ENCODE peak calls at places on chromosomes 4 and X, in seven cellular contexts. One of them, this sample, is unnamed.

GRCh38 chr4:87071401-87071800 is 136.6 kb downstream of the AFF1 start:
- DNase-seq in IMR-90: no peak
- DNase-seq in mesenchymal stem cell: no peak
- DNase-seq in H1: no peak
- DNase-seq in neuronal stem cell: no peak
- DNase-seq in mesendoderm: no peak
- DNase-seq in trophoblast cell: no peak
- DNase-seq in this sample: no peak

GRCh38 chr4:8303081-8303480 is 33.5 kb downstream of the HTRA3 start:
- DNase-seq in neuronal stem cell: no peak
- DNase-seq in trophoblast cell: no peak
- DNase-seq in H1: peak; percentile 20
- DNase-seq in IMR-90: no peak
- DNase-seq in mesenchymal stem cell: no peak
- DNase-seq in mesendoderm: no peak
- DNase-seq in this sample: no peak

GRCh38 chr4:109294006-109294405 is 8.5 kb downstream of the COL25A1 start:
- DNase-seq in mesendoderm: peak; percentile 78
- DNase-seq in neuronal stem cell: peak; percentile 43
- DNase-seq in IMR-90: no peak
- DNase-seq in mesenchymal stem cell: no peak
- DNase-seq in trophoblast cell: peak; percentile 41
- DNase-seq in H1: no peak
- DNase-seq in this sample: peak; percentile 51

GRCh38 chrX:17511556-17511955 is 136.6 kb downstream of the NHS start:
- DNase-seq in H1: no peak
- DNase-seq in neuronal stem cell: no peak
- DNase-seq in mesendoderm: no peak
- DNase-seq in trophoblast cell: no peak
- DNase-seq in mesenchymal stem cell: no peak
- DNase-seq in IMR-90: peak; percentile 42
- DNase-seq in this sample: no peak

GRCh38 chr4:86831262-86832090 is 17.7 kb downstream of the SLC10A6 start:
- DNase-seq in IMR-90: peak; percentile 96
- DNase-seq in mesenchymal stem cell: peak; percentile 95
- DNase-seq in mesendoderm: no peak
- DNase-seq in neuronal stem cell: no peak
- DNase-seq in trophoblast cell: no peak
- DNase-seq in H1: no peak
- DNase-seq in this sample: no peak

GRCh38 chr4:118287691-118288090 is 65.1 kb downstream of the PRSS12 start:
- DNase-seq in mesendoderm: no peak
- DNase-seq in H1: no peak
- DNase-seq in trophoblast cell: no peak
- DNase-seq in mesenchymal stem cell: no peak
- DNase-seq in IMR-90: peak; percentile 46
- DNase-seq in neuronal stem cell: no peak
- DNase-seq in this sample: no peak

GRCh38 chr4:37767546-37767945 is 58.9 kb upstream of the PGM2 start:
- DNase-seq in trophoblast cell: no peak
- DNase-seq in H1: no peak
- DNase-seq in neuronal stem cell: no peak
- DNase-seq in IMR-90: peak; percentile 44
- DNase-seq in mesenchymal stem cell: no peak
- DNase-seq in mesendoderm: no peak
- DNase-seq in this sample: no peak

GRCh38 chr4:40486534-40486933 is 143.1 kb downstream of the RBM47 start:
- DNase-seq in trophoblast cell: peak; percentile 23
- DNase-seq in neuronal stem cell: no peak
- DNase-seq in mesenchymal stem cell: peak; percentile 58
- DNase-seq in IMR-90: peak; percentile 58
- DNase-seq in H1: no peak
- DNase-seq in mesendoderm: no peak
- DNase-seq in this sample: no peak

GRCh38 chr4:48268956-48269860 is at the start of gene TEC:
- DNase-seq in mesenchymal stem cell: peak; percentile 64
- DNase-seq in H1: peak; percentile 83
- DNase-seq in neuronal stem cell: peak; percentile 20
- DNase-seq in IMR-90: no peak
- DNase-seq in trophoblast cell: peak; percentile 66
- DNase-seq in mesendoderm: peak; percentile 84
- DNase-seq in this sample: peak; percentile 75

GRCh38 chr4:13248621-13249298 is 235.4 kb downstream of the RAB28 start:
- DNase-seq in trophoblast cell: peak; percentile 7
- DNase-seq in neuronal stem cell: no peak
- DNase-seq in IMR-90: peak; percentile 6
- DNase-seq in mesenchymal stem cell: peak; percentile 80
- DNase-seq in mesendoderm: peak; percentile 48
- DNase-seq in H1: no peak
- DNase-seq in this sample: no peak

GRCh38 chr4:155900402-155900801 is 3.1 kb upstream of the TDO2 start:
- DNase-seq in IMR-90: peak; percentile 72
- DNase-seq in trophoblast cell: no peak
- DNase-seq in H1: no peak
- DNase-seq in mesenchymal stem cell: peak; percentile 94
- DNase-seq in mesendoderm: peak; percentile 66
- DNase-seq in neuronal stem cell: no peak
- DNase-seq in this sample: no peak

GRCh38 chr4:42965326-42965725 is 72.8 kb downstream of the GRXCR1 start:
- DNase-seq in H1: no peak
- DNase-seq in mesenchymal stem cell: no peak
- DNase-seq in mesendoderm: peak; percentile 8
- DNase-seq in IMR-90: no peak
- DNase-seq in neuronal stem cell: no peak
- DNase-seq in trophoblast cell: no peak
- DNase-seq in this sample: no peak

GRCh38 chr4:25861951-25862410 is 807 bp downstream of the SEL1L3 start:
- DNase-seq in mesenchymal stem cell: peak; percentile 58
- DNase-seq in neuronal stem cell: no peak
- DNase-seq in IMR-90: peak; percentile 40
- DNase-seq in H1: peak; percentile 57
- DNase-seq in trophoblast cell: peak; percentile 42
- DNase-seq in mesendoderm: peak; percentile 60
- DNase-seq in this sample: peak; percentile 48

GRCh38 chrX:112614640-112615039 is 65.1 kb downstream of the LHFPL1 start:
- DNase-seq in trophoblast cell: no peak
- DNase-seq in IMR-90: peak; percentile 63
- DNase-seq in mesenchymal stem cell: peak; percentile 37
- DNase-seq in H1: no peak
- DNase-seq in mesendoderm: peak; percentile 72
- DNase-seq in neuronal stem cell: peak; percentile 0
- DNase-seq in this sample: peak; percentile 80

GRCh38 chr4:81259151-81259550 is 44.1 kb upstream of the PRKG2 start:
- DNase-seq in IMR-90: no peak
- DNase-seq in H1: no peak
- DNase-seq in neuronal stem cell: no peak
- DNase-seq in mesenchymal stem cell: no peak
- DNase-seq in mesendoderm: no peak
- DNase-seq in trophoblast cell: no peak
- DNase-seq in this sample: no peak

GRCh38 chr4:137961051-137961438 is 281.1 kb downstream of the SLC7A11 start:
- DNase-seq in H1: no peak
- DNase-seq in mesenchymal stem cell: peak; percentile 87
- DNase-seq in trophoblast cell: peak; percentile 23
- DNase-seq in IMR-90: no peak
- DNase-seq in neuronal stem cell: no peak
- DNase-seq in mesendoderm: no peak
- DNase-seq in this sample: no peak

GRCh38 chr4:5798447-5798846 is 87.4 kb downstream of the EVC start:
- DNase-seq in mesenchymal stem cell: no peak
- DNase-seq in H1: no peak
- DNase-seq in mesendoderm: no peak
- DNase-seq in neuronal stem cell: no peak
- DNase-seq in IMR-90: no peak
- DNase-seq in trophoblast cell: no peak
- DNase-seq in this sample: no peak

GRCh38 chrX:134908235-134908834 is 82.5 kb upstream of the SMIM10 start:
- DNase-seq in IMR-90: peak; percentile 65
- DNase-seq in neuronal stem cell: no peak
- DNase-seq in trophoblast cell: peak; percentile 55
- DNase-seq in mesenchymal stem cell: peak; percentile 63
- DNase-seq in mesendoderm: peak; percentile 6
- DNase-seq in H1: no peak
- DNase-seq in this sample: no peak

GRCh38 chrX:110915579-110915978 is 120.0 kb upstream of the CHRDL1 start:
- DNase-seq in mesendoderm: no peak
- DNase-seq in IMR-90: no peak
- DNase-seq in H1: no peak
- DNase-seq in trophoblast cell: no peak
- DNase-seq in mesenchymal stem cell: no peak
- DNase-seq in neuronal stem cell: no peak
- DNase-seq in this sample: no peak

GRCh38 chr4:147772459-147772969 is 40.6 kb downstream of the ARHGAP10 start:
- DNase-seq in mesendoderm: no peak
- DNase-seq in mesenchymal stem cell: peak; percentile 80
- DNase-seq in trophoblast cell: no peak
- DNase-seq in H1: no peak
- DNase-seq in neuronal stem cell: no peak
- DNase-seq in IMR-90: peak; percentile 92
- DNase-seq in this sample: no peak

GRCh38 chr4:25590171-25590570 is 65.5 kb upstream of the SLC34A2 start:
- DNase-seq in trophoblast cell: peak; percentile 80
- DNase-seq in IMR-90: no peak
- DNase-seq in neuronal stem cell: no peak
- DNase-seq in H1: no peak
- DNase-seq in mesendoderm: peak; percentile 76
- DNase-seq in mesenchymal stem cell: no peak
- DNase-seq in this sample: no peak

GRCh38 chrX:38804481-38805293 is 3.4 kb downstream of the MID1IP1 start:
- DNase-seq in IMR-90: no peak
- DNase-seq in trophoblast cell: peak; percentile 58
- DNase-seq in neuronal stem cell: peak; percentile 15
- DNase-seq in mesendoderm: peak; percentile 44
- DNase-seq in H1: peak; percentile 45
- DNase-seq in mesenchymal stem cell: peak; percentile 34
- DNase-seq in this sample: no peak

GRCh38 chr4:173752610-173753009 is 222.6 kb upstream of the HAND2 start:
- DNase-seq in mesendoderm: peak; percentile 90
- DNase-seq in trophoblast cell: no peak
- DNase-seq in neuronal stem cell: peak; percentile 27
- DNase-seq in mesenchymal stem cell: no peak
- DNase-seq in IMR-90: peak; percentile 4
- DNase-seq in H1: peak; percentile 89
- DNase-seq in this sample: peak; percentile 85

DNA sequence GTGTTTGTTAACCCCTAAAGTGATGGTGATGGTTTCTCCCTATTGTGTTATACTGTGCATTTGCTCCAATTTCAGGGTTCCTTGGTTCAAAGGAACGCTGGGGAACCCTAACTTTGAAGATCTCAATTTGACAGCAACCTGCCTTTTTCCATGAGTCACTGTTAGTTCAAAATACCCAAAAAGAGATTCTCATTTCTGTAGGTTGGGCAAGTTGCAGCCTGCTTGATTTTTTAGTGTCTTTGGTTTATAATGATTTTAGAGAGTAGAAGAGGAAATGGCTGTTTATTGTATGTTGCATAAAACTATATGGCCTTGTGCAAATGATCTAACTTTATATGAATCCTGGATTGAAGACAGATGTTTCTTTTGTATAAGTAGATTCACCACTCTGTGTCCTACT is 23.1 kb downstream of the GAB1 start:
- DNase-seq in trophoblast cell: no peak
- DNase-seq in H1: no peak
- DNase-seq in IMR-90: no peak
- DNase-seq in mesenchymal stem cell: no peak
- DNase-seq in neuronal stem cell: no peak
- DNase-seq in mesendoderm: no peak
- DNase-seq in this sample: no peak
- H3K4ac ChIP-seq in trophoblast cell: peak overlapping the region; percentile 91
- H3K4ac ChIP-seq in H1: no peak overlapping the region
- H3K4ac ChIP-seq in IMR-90: peak overlapping the region; percentile 79
- H3K4ac ChIP-seq in mesenchymal stem cell: peak overlapping the region; percentile 67
- H3K4ac ChIP-seq in neuronal stem cell: no peak overlapping the region
- H3K4ac ChIP-seq in mesendoderm: no peak overlapping the region
- H3K4ac ChIP-seq in this sample: no peak overlapping the region

GRCh38 chr4:31045724-31046318 is 325.7 kb downstream of the PCDH7 start:
- DNase-seq in mesenchymal stem cell: no peak
- DNase-seq in IMR-90: peak; percentile 24
- DNase-seq in H1: no peak
- DNase-seq in trophoblast cell: no peak
- DNase-seq in neuronal stem cell: no peak
- DNase-seq in mesendoderm: peak; percentile 11
- DNase-seq in this sample: no peak
- H3K4ac ChIP-seq in mesenchymal stem cell: no peak overlapping the region
- H3K4ac ChIP-seq in IMR-90: no peak overlapping the region
- H3K4ac ChIP-seq in H1: no peak overlapping the region
- H3K4ac ChIP-seq in trophoblast cell: no peak overlapping the region
- H3K4ac ChIP-seq in neuronal stem cell: no peak overlapping the region
- H3K4ac ChIP-seq in mesendoderm: no peak overlapping the region
- H3K4ac ChIP-seq in this sample: no peak overlapping the region

GRCh38 chr4:56803473-56803872 is 18.0 kb downstream of the SPINK2 start:
- DNase-seq in mesendoderm: no peak
- DNase-seq in neuronal stem cell: no peak
- DNase-seq in IMR-90: no peak
- DNase-seq in mesenchymal stem cell: peak; percentile 18
- DNase-seq in H1: no peak
- DNase-seq in trophoblast cell: no peak
- DNase-seq in this sample: no peak
- H3K4ac ChIP-seq in mesendoderm: no peak overlapping the region
- H3K4ac ChIP-seq in neuronal stem cell: no peak overlapping the region
- H3K4ac ChIP-seq in IMR-90: no peak overlapping the region
- H3K4ac ChIP-seq in mesenchymal stem cell: no peak overlapping the region
- H3K4ac ChIP-seq in H1: no peak overlapping the region
- H3K4ac ChIP-seq in trophoblast cell: no peak overlapping the region
- H3K4ac ChIP-seq in this sample: no peak overlapping the region

GRCh38 chr4:113070755-113071154 is 21.3 kb downstream of the ANK2 start:
- DNase-seq in mesenchymal stem cell: no peak
- DNase-seq in IMR-90: no peak
- DNase-seq in H1: no peak
- DNase-seq in neuronal stem cell: no peak
- DNase-seq in mesendoderm: no peak
- DNase-seq in trophoblast cell: no peak
- DNase-seq in this sample: no peak

GRCh38 chr4:113077611-113078010 is 28.2 kb downstream of the ANK2 start:
- DNase-seq in mesenchymal stem cell: no peak
- DNase-seq in H1: no peak
- DNase-seq in IMR-90: no peak
- DNase-seq in trophoblast cell: no peak
- DNase-seq in mesendoderm: no peak
- DNase-seq in neuronal stem cell: peak; percentile 38
- DNase-seq in this sample: no peak

GRCh38 chr4:113073614-113074013 is 24.2 kb downstream of the ANK2 start:
- DNase-seq in mesendoderm: no peak
- DNase-seq in trophoblast cell: no peak
- DNase-seq in H1: no peak
- DNase-seq in mesenchymal stem cell: no peak
- DNase-seq in neuronal stem cell: no peak
- DNase-seq in IMR-90: no peak
- DNase-seq in this sample: no peak

GRCh38 chr4:113069212-113069892 is 19.9 kb downstream of the ANK2 start:
- DNase-seq in mesendoderm: no peak
- DNase-seq in trophoblast cell: peak; percentile 9
- DNase-seq in IMR-90: no peak
- DNase-seq in mesenchymal stem cell: peak; percentile 69
- DNase-seq in neuronal stem cell: no peak
- DNase-seq in H1: no peak
- DNase-seq in this sample: no peak

GRCh38 chr4:113071811-113072210 is 22.4 kb downstream of the ANK2 start:
- DNase-seq in IMR-90: no peak
- DNase-seq in trophoblast cell: no peak
- DNase-seq in neuronal stem cell: no peak
- DNase-seq in mesenchymal stem cell: no peak
- DNase-seq in mesendoderm: no peak
- DNase-seq in H1: no peak
- DNase-seq in this sample: no peak
- H3K4ac ChIP-seq in IMR-90: no peak overlapping the region
- H3K4ac ChIP-seq in trophoblast cell: no peak overlapping the region
- H3K4ac ChIP-seq in neuronal stem cell: no peak overlapping the region
- H3K4ac ChIP-seq in mesenchymal stem cell: no peak overlapping the region
- H3K4ac ChIP-seq in mesendoderm: no peak overlapping the region
- H3K4ac ChIP-seq in H1: no peak overlapping the region
- H3K4ac ChIP-seq in this sample: no peak overlapping the region

GRCh38 chr4:1334579-1334895 is 12.5 kb upstream of the UVSSA start:
- DNase-seq in mesenchymal stem cell: no peak
- DNase-seq in H1: no peak
- DNase-seq in mesendoderm: no peak
- DNase-seq in neuronal stem cell: no peak
- DNase-seq in IMR-90: no peak
- DNase-seq in trophoblast cell: no peak
- DNase-seq in this sample: no peak
- H3K4ac ChIP-seq in mesenchymal stem cell: no peak overlapping the region
- H3K4ac ChIP-seq in H1: no peak overlapping the region
- H3K4ac ChIP-seq in mesendoderm: no peak overlapping the region
- H3K4ac ChIP-seq in neuronal stem cell: no peak overlapping the region
- H3K4ac ChIP-seq in IMR-90: no peak overlapping the region
- H3K4ac ChIP-seq in trophoblast cell: no peak overlapping the region
- H3K4ac ChIP-seq in this sample: no peak overlapping the region